ENCODE peak calls at places on chromosomes 3 and 15, in nine cellular contexts. Z is fibroblast of lung; J is fibroblast of mammary gland; N is cardiac muscle cell; D is A549; V is SK-N-SH; U is IMR-90; S is CD4-positive, alpha-beta T cell; C is fibroblast of pulmonary artery. G is an unnamed sample.

GRCh38 chr3:183298708-183299153 is 45.7 kb downstream of the B3GNT5 start:
- DNase-seq in Z (peak; percentile 99), J (peak; percentile 97), N (no peak), D (no peak), V (no peak), U (peak; percentile 94), S (no peak), C (peak; percentile 90), G (no peak)

GRCh38 chr3:117407317-117407716 is 697.7 kb downstream of the TUSC7 start:
- DNase-seq in Z (peak; percentile 27), J (peak; percentile 35), N (peak; percentile 37), D (peak; percentile 30), V (no peak), U (peak; percentile 27), S (no peak), C (peak; percentile 32), G (peak; percentile 13)

GRCh38 chr3:179015551-179016020 is 56.0 kb downstream of the ZMAT3 start:
- DNase-seq in Z (peak; percentile 85), J (peak; percentile 83), N (peak; percentile 75), D (peak; percentile 18), V (peak; percentile 50), U (peak; percentile 83), S (peak; percentile 6), C (peak; percentile 89), G (peak; percentile 75)

GRCh38 chr3:38497026-38497425 is 886 bp downstream of the EXOG start:
- DNase-seq in Z (no peak), J (peak; percentile 50), N (no peak), D (no peak), V (no peak), U (peak; percentile 40), S (no peak), C (peak; percentile 23), G (no peak)

GRCh38 chr15:64851503-64851840 is 9.8 kb downstream of the PLEKHO2 start:
- DNase-seq in Z (peak; percentile 96), J (peak; percentile 86), N (no peak), D (no peak), V (no peak), U (peak; percentile 93), S (no peak), C (peak; percentile 91), G (no peak)

GRCh38 chr3:183968846-183969245 is 48.8 kb downstream of the ABCC5 start:
- DNase-seq in Z (no peak), J (no peak), N (no peak), D (no peak), V (no peak), U (peak; percentile 17), S (no peak), C (no peak), G (no peak)

GRCh38 chr3:188255190-188255589 is 101.2 kb downstream of the LPP start:
- DNase-seq in Z (no peak), J (no peak), N (no peak), D (no peak), V (no peak), U (no peak), S (no peak), C (no peak), G (no peak)

GRCh38 chr15:35713733-35714132 is 167.8 kb upstream of the DPH6 start:
- DNase-seq in Z (no peak), J (peak; percentile 54), N (no peak), D (no peak), V (no peak), U (peak; percentile 78), S (no peak), C (peak; percentile 76), G (no peak)

GRCh38 chr3:188241072-188241471 is 87.1 kb downstream of the LPP start:
- DNase-seq in Z (peak; percentile 67), J (peak; percentile 35), N (peak; percentile 67), D (no peak), V (no peak), U (peak; percentile 67), S (no peak), C (peak; percentile 48), G (no peak)

GRCh38 chr3:99929409-99930139 is 111.9 kb downstream of the CMSS1 start:
- DNase-seq in Z (peak; percentile 53), J (peak; percentile 90), N (no peak), D (no peak), V (no peak), U (peak; percentile 59), S (no peak), C (peak; percentile 39), G (no peak)

GRCh38 chr3:114192141-114192540 is 13.3 kb upstream of the DRD3 start:
- DNase-seq in Z (no peak), J (no peak), N (no peak), D (no peak), V (no peak), U (no peak), S (no peak), C (no peak), G (no peak)

GRCh38 chr3:182795383-182795782 is 2.1 kb downstream of the ATP11B start:
- DNase-seq in Z (no peak), J (peak; percentile 25), N (no peak), D (no peak), V (no peak), U (no peak), S (no peak), C (no peak), G (no peak)

GRCh38 chr3:45026038-45026437 is at the start of gene CLEC3B:
- DNase-seq in Z (peak; percentile 69), J (peak; percentile 82), N (no peak), D (no peak), V (no peak), U (peak; percentile 78), S (no peak), C (peak; percentile 87), G (no peak)

GRCh38 chr3:160473978-160474377 is 24.4 kb upstream of the TRIM59 start:
- DNase-seq in Z (peak; percentile 90), J (peak; percentile 99), N (no peak), D (no peak), V (peak; percentile 71), U (peak; percentile 97), S (no peak), C (peak; percentile 82), G (no peak)

GRCh38 chr15:95610945-95611344 is 719.6 kb upstream of the NR2F2 start:
- DNase-seq in Z (no peak), J (no peak), N (no peak), D (no peak), V (no peak), U (no peak), S (no peak), C (no peak), G (no peak)

DNA sequence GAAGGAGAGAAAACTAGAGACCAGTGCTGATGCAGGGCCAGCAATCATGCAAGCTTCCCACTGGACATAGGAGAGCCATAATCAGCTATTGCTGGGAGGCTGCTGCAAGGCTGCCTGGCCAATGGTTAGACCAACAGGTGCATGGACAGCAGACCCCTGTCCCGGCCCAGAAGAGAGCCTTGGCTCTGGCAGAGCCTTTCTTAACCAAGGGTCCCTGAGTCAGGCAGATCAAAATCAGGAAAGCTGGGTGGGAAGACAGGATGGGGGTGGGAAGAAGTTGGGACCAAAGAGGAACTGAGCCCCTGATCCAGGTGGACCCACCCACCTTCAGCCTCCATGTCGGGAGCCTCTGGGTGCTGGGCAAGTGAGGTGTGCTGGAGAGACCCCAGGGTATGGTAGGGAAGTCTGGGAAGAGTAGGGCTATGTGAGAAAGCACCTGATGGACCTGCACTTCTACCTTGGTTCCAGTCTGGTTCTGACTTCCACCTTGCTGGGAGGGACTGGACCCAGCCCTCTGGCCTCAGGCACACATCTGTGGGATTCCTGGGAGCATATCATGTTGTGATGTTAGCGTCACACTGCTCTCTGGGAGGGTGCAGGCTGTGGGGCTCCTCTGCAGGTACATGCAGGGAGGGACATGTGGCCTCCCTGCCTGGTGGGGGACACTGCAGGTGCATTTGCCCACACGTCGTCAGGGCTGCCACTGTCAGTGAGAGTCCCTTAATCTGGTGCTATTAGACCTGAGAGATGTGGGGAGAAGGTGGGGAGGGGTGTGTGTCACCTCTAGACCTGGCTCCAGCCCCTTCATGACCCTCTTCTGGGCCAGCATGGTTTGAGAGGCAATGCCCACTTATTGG is 24.7 kb downstream of the KY start:
- DNase-seq in Z (no peak), J (no peak), N (no peak), D (no peak), V (no peak), U (no peak), S (no peak), C (no peak), G (no peak)
- TF ChIP-seq CTCF in Z (no peak), J (no peak), N (no peak), D (no peak), V (no peak), U (no peak), S (no peak), C (no peak), G (no peak)

DNA sequence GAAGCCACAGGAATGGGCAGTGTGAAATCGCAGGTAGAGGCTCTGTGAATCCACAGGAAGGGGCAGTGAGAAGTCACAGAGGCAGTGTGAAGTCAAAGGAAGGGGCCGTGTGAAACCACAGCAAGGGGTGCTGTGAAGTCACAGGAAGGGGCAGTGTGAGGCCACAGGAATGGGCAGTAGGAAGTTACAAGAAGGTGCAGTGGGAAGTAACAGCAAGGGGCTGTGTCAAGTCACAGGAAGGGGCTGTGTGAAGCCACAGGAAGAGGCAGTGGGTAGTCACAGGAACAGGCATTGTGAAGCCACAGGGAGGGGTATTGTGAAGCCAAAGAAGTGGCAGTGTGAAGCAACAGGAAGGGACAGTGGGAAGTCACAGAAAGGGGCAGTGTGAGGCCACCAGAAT is 34.1 kb downstream of the GASK1A start:
- DNase-seq in Z (no peak), J (no peak), N (no peak), D (no peak), V (no peak), U (no peak), S (no peak), C (no peak), G (no peak)
- TF ChIP-seq CTCF in Z (no peak), J (no peak), N (no peak), D (no peak), V (no peak), U (no peak), S (no peak), C (no peak), G (no peak)

GRCh38 chr3:28850186-28850585 is 430.7 kb upstream of the RBMS3 start:
- DNase-seq in Z (no peak), J (no peak), N (no peak), D (no peak), V (no peak), U (no peak), S (no peak), C (peak; percentile 75), G (no peak)

GRCh38 chr3:28856796-28857195 is 424.1 kb upstream of the RBMS3 start:
- DNase-seq in Z (no peak), J (no peak), N (no peak), D (no peak), V (no peak), U (peak; percentile 22), S (no peak), C (peak; percentile 4), G (no peak)

DNA sequence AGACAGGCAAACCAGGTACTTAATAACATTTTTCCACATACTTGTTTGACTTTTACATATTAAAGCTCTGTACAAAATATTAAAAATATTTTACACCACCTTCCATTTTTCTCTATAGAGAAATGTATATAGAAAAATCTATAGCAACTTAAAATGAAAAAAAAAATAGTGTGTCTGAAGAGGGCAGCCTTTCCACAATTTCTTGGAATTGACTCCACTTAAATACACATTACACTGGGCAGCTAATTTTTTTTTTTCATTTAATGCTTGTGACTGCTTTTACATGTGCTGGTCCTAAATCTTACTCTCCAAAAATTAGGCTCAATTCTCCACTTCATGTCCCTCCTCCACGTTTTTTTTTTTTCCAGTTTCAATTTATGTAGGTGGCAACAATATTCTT is 427.0 kb upstream of the RBMS3 start:
- DNase-seq in Z (peak; percentile 57), J (peak; percentile 24), N (no peak), D (no peak), V (no peak), U (peak; percentile 45), S (no peak), C (peak; percentile 51), G (no peak)
- TF ChIP-seq CTCF in Z (no peak), J (peak; percentile 9), N (no peak), D (peak; percentile 40), V (peak; percentile 51), U (peak; percentile 47), S (no peak), C (peak; percentile 26), G (no peak)

GRCh38 chr15:94154255-94154654 is 77.1 kb upstream of the MCTP2 start:
- DNase-seq in Z (no peak), J (no peak), N (no peak), D (no peak), V (no peak), U (no peak), S (no peak), C (no peak), G (no peak)
- TF ChIP-seq CTCF in Z (no peak), J (no peak), N (no peak), D (no peak), V (peak; percentile 14), U (no peak), S (no peak), C (no peak), G (peak; percentile 25)

G was measured in endothelial cell.